ENCODE peak calls at places on chromosome 9, in ten cellular contexts. One of them, this sample, is unnamed.

GRCh38 chr9:102587231-102587630 is 407.9 kb upstream of the CYLC2 start:
- DNase-seq in body of pancreas: no peak
- DNase-seq in psoas muscle: no peak
- DNase-seq in activated naive CD4-positive, alpha-beta T cell: no peak
- DNase-seq in PC-3: no peak
- DNase-seq in activated CD4-positive, alpha-beta T cell treated with anti-CD3 and anti-CD28 coated beads, Interleukin-2, amount 10 ng/mL, durations not matched to agents 7 days and 5 days: no peak
- DNase-seq in GM06990: no peak
- DNase-seq in NCI-H2029 treated with DMSO at 0.1 percent for 48 hours: no peak
- DNase-seq in HS-5: no peak
- DNase-seq in stimulated activated CD8-positive, alpha-beta memory T cell treated with anti-CD3 and anti-CD28 coated beads, Interleukin-4, amount 100 ng/mL, for 1 hour: no peak
- DNase-seq in this sample: no peak

GRCh38 chr9:89666364-89666763 is 61.6 kb downstream of the GADD45G start:
- DNase-seq in activated naive CD4-positive, alpha-beta T cell: no peak
- DNase-seq in NCI-H2029 treated with DMSO at 0.1 percent for 48 hours: peak
- DNase-seq in GM06990: no peak
- DNase-seq in HS-5: no peak
- DNase-seq in stimulated activated CD8-positive, alpha-beta memory T cell treated with anti-CD3 and anti-CD28 coated beads, Interleukin-4, amount 100 ng/mL, for 1 hour: no peak
- DNase-seq in body of pancreas: no peak
- DNase-seq in activated CD4-positive, alpha-beta T cell treated with anti-CD3 and anti-CD28 coated beads, Interleukin-2, amount 10 ng/mL, durations not matched to agents 7 days and 5 days: no peak
- DNase-seq in psoas muscle: no peak
- DNase-seq in PC-3: no peak
- DNase-seq in this sample: no peak

GRCh38 chr9:114314256-114314867 is 8.5 kb upstream of the ORM1 start:
- DNase-seq in GM06990: no peak
- DNase-seq in HS-5: no peak
- DNase-seq in body of pancreas: peak
- DNase-seq in NCI-H2029 treated with DMSO at 0.1 percent for 48 hours: no peak
- DNase-seq in PC-3: no peak
- DNase-seq in activated CD4-positive, alpha-beta T cell treated with anti-CD3 and anti-CD28 coated beads, Interleukin-2, amount 10 ng/mL, durations not matched to agents 7 days and 5 days: no peak
- DNase-seq in psoas muscle: no peak
- DNase-seq in activated naive CD4-positive, alpha-beta T cell: no peak
- DNase-seq in stimulated activated CD8-positive, alpha-beta memory T cell treated with anti-CD3 and anti-CD28 coated beads, Interleukin-4, amount 100 ng/mL, for 1 hour: no peak
- DNase-seq in this sample: no peak

GRCh38 chr9:101738566-101739183 is at the start of gene GRIN3A:
- DNase-seq in HS-5: no peak
- DNase-seq in body of pancreas: peak
- DNase-seq in psoas muscle: peak
- DNase-seq in activated CD4-positive, alpha-beta T cell treated with anti-CD3 and anti-CD28 coated beads, Interleukin-2, amount 10 ng/mL, durations not matched to agents 7 days and 5 days: no peak
- DNase-seq in activated naive CD4-positive, alpha-beta T cell: no peak
- DNase-seq in GM06990: no peak
- DNase-seq in stimulated activated CD8-positive, alpha-beta memory T cell treated with anti-CD3 and anti-CD28 coated beads, Interleukin-4, amount 100 ng/mL, for 1 hour: no peak
- DNase-seq in PC-3: no peak
- DNase-seq in NCI-H2029 treated with DMSO at 0.1 percent for 48 hours: no peak
- DNase-seq in this sample: no peak

GRCh38 chr9:114799441-114799840 is 6.4 kb downstream of the TNFSF15 start:
- DNase-seq in body of pancreas: no peak
- DNase-seq in HS-5: no peak
- DNase-seq in activated naive CD4-positive, alpha-beta T cell: no peak
- DNase-seq in psoas muscle: no peak
- DNase-seq in GM06990: no peak
- DNase-seq in NCI-H2029 treated with DMSO at 0.1 percent for 48 hours: no peak
- DNase-seq in PC-3: no peak
- DNase-seq in stimulated activated CD8-positive, alpha-beta memory T cell treated with anti-CD3 and anti-CD28 coated beads, Interleukin-4, amount 100 ng/mL, for 1 hour: no peak
- DNase-seq in activated CD4-positive, alpha-beta T cell treated with anti-CD3 and anti-CD28 coated beads, Interleukin-2, amount 10 ng/mL, durations not matched to agents 7 days and 5 days: no peak
- DNase-seq in this sample: no peak

GRCh38 chr9:109248133-109248581 is 72.7 kb downstream of the EPB41L4B start:
- DNase-seq in psoas muscle: no peak
- DNase-seq in GM06990: no peak
- DNase-seq in activated CD4-positive, alpha-beta T cell treated with anti-CD3 and anti-CD28 coated beads, Interleukin-2, amount 10 ng/mL, durations not matched to agents 7 days and 5 days: no peak
- DNase-seq in PC-3: no peak
- DNase-seq in activated naive CD4-positive, alpha-beta T cell: no peak
- DNase-seq in body of pancreas: peak
- DNase-seq in stimulated activated CD8-positive, alpha-beta memory T cell treated with anti-CD3 and anti-CD28 coated beads, Interleukin-4, amount 100 ng/mL, for 1 hour: no peak
- DNase-seq in NCI-H2029 treated with DMSO at 0.1 percent for 48 hours: no peak
- DNase-seq in HS-5: no peak
- DNase-seq in this sample: no peak

GRCh38 chr9:95088421-95089161 is 228.9 kb downstream of the FANCC start:
- DNase-seq in GM06990: no peak
- DNase-seq in PC-3: no peak
- DNase-seq in psoas muscle: no peak
- DNase-seq in body of pancreas: peak
- DNase-seq in NCI-H2029 treated with DMSO at 0.1 percent for 48 hours: no peak
- DNase-seq in activated CD4-positive, alpha-beta T cell treated with anti-CD3 and anti-CD28 coated beads, Interleukin-2, amount 10 ng/mL, durations not matched to agents 7 days and 5 days: no peak
- DNase-seq in HS-5: no peak
- DNase-seq in activated naive CD4-positive, alpha-beta T cell: no peak
- DNase-seq in stimulated activated CD8-positive, alpha-beta memory T cell treated with anti-CD3 and anti-CD28 coated beads, Interleukin-4, amount 100 ng/mL, for 1 hour: no peak
- DNase-seq in this sample: no peak

GRCh38 chr9:97362777-97363545 is 48.9 kb upstream of the TDRD7 start:
- DNase-seq in stimulated activated CD8-positive, alpha-beta memory T cell treated with anti-CD3 and anti-CD28 coated beads, Interleukin-4, amount 100 ng/mL, for 1 hour: no peak
- DNase-seq in body of pancreas: no peak
- DNase-seq in PC-3: no peak
- DNase-seq in GM06990: no peak
- DNase-seq in psoas muscle: no peak
- DNase-seq in activated naive CD4-positive, alpha-beta T cell: no peak
- DNase-seq in HS-5: no peak
- DNase-seq in activated CD4-positive, alpha-beta T cell treated with anti-CD3 and anti-CD28 coated beads, Interleukin-2, amount 10 ng/mL, durations not matched to agents 7 days and 5 days: no peak
- DNase-seq in NCI-H2029 treated with DMSO at 0.1 percent for 48 hours: no peak
- DNase-seq in this sample: no peak

GRCh38 chr9:38074441-38074943 is 5.5 kb upstream of the SHB start:
- DNase-seq in activated naive CD4-positive, alpha-beta T cell: no peak
- DNase-seq in HS-5: no peak
- DNase-seq in PC-3: no peak
- DNase-seq in stimulated activated CD8-positive, alpha-beta memory T cell treated with anti-CD3 and anti-CD28 coated beads, Interleukin-4, amount 100 ng/mL, for 1 hour: no peak
- DNase-seq in GM06990: no peak
- DNase-seq in body of pancreas: no peak
- DNase-seq in NCI-H2029 treated with DMSO at 0.1 percent for 48 hours: no peak
- DNase-seq in activated CD4-positive, alpha-beta T cell treated with anti-CD3 and anti-CD28 coated beads, Interleukin-2, amount 10 ng/mL, durations not matched to agents 7 days and 5 days: no peak
- DNase-seq in psoas muscle: no peak
- DNase-seq in this sample: no peak

GRCh38 chr9:129597355-129598088 is 23.4 kb downstream of the C9orf50 start:
- DNase-seq in NCI-H2029 treated with DMSO at 0.1 percent for 48 hours: no peak
- DNase-seq in HS-5: no peak
- DNase-seq in GM06990: peak
- DNase-seq in activated CD4-positive, alpha-beta T cell treated with anti-CD3 and anti-CD28 coated beads, Interleukin-2, amount 10 ng/mL, durations not matched to agents 7 days and 5 days: peak
- DNase-seq in PC-3: peak
- DNase-seq in activated naive CD4-positive, alpha-beta T cell: no peak
- DNase-seq in stimulated activated CD8-positive, alpha-beta memory T cell treated with anti-CD3 and anti-CD28 coated beads, Interleukin-4, amount 100 ng/mL, for 1 hour: no peak
- DNase-seq in psoas muscle: peak
- DNase-seq in body of pancreas: peak
- DNase-seq in this sample: no peak

GRCh38 chr9:89730715-89731114 is 125.9 kb downstream of the GADD45G start:
- DNase-seq in activated naive CD4-positive, alpha-beta T cell: no peak
- DNase-seq in psoas muscle: no peak
- DNase-seq in PC-3: no peak
- DNase-seq in stimulated activated CD8-positive, alpha-beta memory T cell treated with anti-CD3 and anti-CD28 coated beads, Interleukin-4, amount 100 ng/mL, for 1 hour: no peak
- DNase-seq in GM06990: no peak
- DNase-seq in NCI-H2029 treated with DMSO at 0.1 percent for 48 hours: peak
- DNase-seq in HS-5: no peak
- DNase-seq in body of pancreas: peak
- DNase-seq in activated CD4-positive, alpha-beta T cell treated with anti-CD3 and anti-CD28 coated beads, Interleukin-2, amount 10 ng/mL, durations not matched to agents 7 days and 5 days: no peak
- DNase-seq in this sample: no peak

GRCh38 chr9:136439550-136440408 is at the start of gene INPP5E:
- DNase-seq in NCI-H2029 treated with DMSO at 0.1 percent for 48 hours: peak
- DNase-seq in stimulated activated CD8-positive, alpha-beta memory T cell treated with anti-CD3 and anti-CD28 coated beads, Interleukin-4, amount 100 ng/mL, for 1 hour: peak
- DNase-seq in body of pancreas: peak
- DNase-seq in psoas muscle: peak
- DNase-seq in activated CD4-positive, alpha-beta T cell treated with anti-CD3 and anti-CD28 coated beads, Interleukin-2, amount 10 ng/mL, durations not matched to agents 7 days and 5 days: peak
- DNase-seq in PC-3: peak
- DNase-seq in activated naive CD4-positive, alpha-beta T cell: peak
- DNase-seq in HS-5: no peak
- DNase-seq in GM06990: peak
- DNase-seq in this sample: peak

This sample was measured in activated CD4-positive, CD25-positive, alpha-beta regulatory T cell treated with anti-CD3 and anti-CD28 coated beads, Interleukin-2, amount 50 U/mL, for 16 hours.